ENCODE peak calls at places on chromosomes 16 and 17, in nine cellular contexts. G is BJ; X is cardiac muscle cell; T is astrocyte of the hippocampus; B is stimulated activated CD4-positive, alpha-beta T cell treated with anti-CD3 and anti-CD28 coated beads, Interleukin-4, amount 100 ng/mL, for 24 hours; K is activated gamma-delta T cell treated with anti-CD3 and anti-CD28 coated beads, Interleukin-2, amount 50 U/mL, for 16 hours; H is neural progenitor cell; M is NCI-H1092 treated with DMSO at 0.1 percent for 48 hours; Y is NCI-H1417. Q is an unnamed sample.

GRCh38 chr16:11896776-11897175 is 19.0 kb downstream of the GSPT1 start:
- DNase-seq in G (no peak), X (no peak), T (peak; percentile 76), B (peak; percentile 5), K (no peak), H (no peak), M (no peak), Y (no peak), Q (no peak)

GRCh38 chr17:14744716-14745115 is 443.8 kb downstream of the HS3ST3B1 start:
- DNase-seq in G (peak; percentile 49), X (no peak), T (no peak), B (no peak), K (no peak), H (no peak), M (no peak), Y (no peak), Q (no peak)

GRCh38 chr16:12236491-12237030 is 260.0 kb downstream of the SNX29 start:
- DNase-seq in G (no peak), X (no peak), T (no peak), B (no peak), K (no peak), H (no peak), M (no peak), Y (no peak), Q (no peak)

GRCh38 chr16:50744911-50745310 is 3.0 kb downstream of the CYLD start:
- DNase-seq in G (no peak), X (no peak), T (no peak), B (no peak), K (no peak), H (no peak), M (no peak), Y (no peak), Q (no peak)

GRCh38 chr16:85286066-85286712 is 173.9 kb upstream of the CIBAR2 start:
- DNase-seq in G (no peak), X (no peak), T (peak; percentile 72), B (no peak), K (no peak), H (no peak), M (no peak), Y (no peak), Q (no peak)

GRCh38 chr17:61196302-61196704 is 203.3 kb upstream of the TBX2 start:
- DNase-seq in G (no peak), X (no peak), T (no peak), B (no peak), K (no peak), H (no peak), M (no peak), Y (no peak), Q (no peak)

GRCh38 chr17:74059471-74059870 is 144.0 kb upstream of the RPL38 start:
- DNase-seq in G (no peak), X (no peak), T (no peak), B (no peak), K (no peak), H (no peak), M (peak; percentile 93), Y (peak; percentile 55), Q (no peak)

GRCh38 chr16:87318158-87318644 is 1.0 kb upstream of the C16orf95 start:
- DNase-seq in G (no peak), X (no peak), T (no peak), B (no peak), K (no peak), H (no peak), M (peak; percentile 46), Y (no peak), Q (no peak)

GRCh38 chr17:82120148-82120547 is 22.1 kb upstream of the FASN start:
- DNase-seq in G (peak; percentile 57), X (no peak), T (no peak), B (no peak), K (no peak), H (no peak), M (no peak), Y (no peak), Q (no peak)

GRCh38 chr16:85583491-85584181 is 29.5 kb upstream of the GSE1 start:
- DNase-seq in G (peak; percentile 55), X (no peak), T (peak; percentile 85), B (no peak), K (peak; percentile 25), H (peak; percentile 83), M (peak; percentile 37), Y (no peak), Q (no peak)

GRCh38 chr16:85431431-85432124 is 181.5 kb upstream of the GSE1 start:
- DNase-seq in G (no peak), X (no peak), T (no peak), B (no peak), K (no peak), H (no peak), M (no peak), Y (no peak), Q (no peak)

GRCh38 chr16:78134944-78135619 is 35.6 kb downstream of the WWOX start:
- DNase-seq in G (no peak), X (no peak), T (no peak), B (no peak), K (no peak), H (no peak), M (peak; percentile 34), Y (no peak), Q (no peak)

GRCh38 chr17:43020789-43021738 is 1.1 kb downstream of the VAT1 start:
- DNase-seq in G (no peak), X (peak; percentile 52), T (peak; percentile 78), B (peak; percentile 35), K (no peak), H (peak; percentile 64), M (peak; percentile 32), Y (peak; percentile 57), Q (peak; percentile 56)

GRCh38 chr16:19235886-19236285 is 49.6 kb upstream of the CLEC19A start:
- DNase-seq in G (no peak), X (no peak), T (no peak), B (no peak), K (no peak), H (no peak), M (no peak), Y (no peak), Q (no peak)

GRCh38 chr17:61267847-61268246 is 131.8 kb upstream of the TBX2 start:
- DNase-seq in G (no peak), X (no peak), T (no peak), B (no peak), K (no peak), H (no peak), M (no peak), Y (no peak), Q (no peak)

GRCh38 chr16:50309527-50310307 is 43.4 kb downstream of the ADCY7 start:
- DNase-seq in G (no peak), X (no peak), T (no peak), B (no peak), K (no peak), H (no peak), M (no peak), Y (no peak), Q (no peak)

GRCh38 chr16:51242281-51242994 is 91.4 kb upstream of the SALL1 start:
- DNase-seq in G (no peak), X (no peak), T (no peak), B (no peak), K (no peak), H (no peak), M (no peak), Y (no peak), Q (no peak)

GRCh38 chr16:9360075-9360474 is 268.6 kb downstream of the HAPSTR1 start:
- DNase-seq in G (no peak), X (no peak), T (no peak), B (no peak), K (no peak), H (no peak), M (no peak), Y (no peak), Q (no peak)

GRCh38 chr16:85448557-85449194 is 164.4 kb upstream of the GSE1 start:
- DNase-seq in G (no peak), X (no peak), T (no peak), B (peak; percentile 24), K (peak; percentile 34), H (no peak), M (peak; percentile 99), Y (peak; percentile 88), Q (no peak)

GRCh38 chr17:51005768-51006167 is 114.9 kb downstream of the SPAG9 start:
- DNase-seq in G (no peak), X (no peak), T (no peak), B (no peak), K (no peak), H (no peak), M (no peak), Y (no peak), Q (no peak)

GRCh38 chr16:27430923-27431484 is 29.0 kb downstream of the IL21R start:
- DNase-seq in G (no peak), X (no peak), T (no peak), B (peak; percentile 4), K (no peak), H (no peak), M (no peak), Y (no peak), Q (peak; percentile 19)